ENCODE peak calls at places on chromosomes 3 and 15, in seven cellular contexts. K is activated CD8-positive, alpha-beta memory T cell treated with anti-CD3 and anti-CD28 coated beads for 48 hours; F is HAP-1; N is germinal center; Z is T-cell; R is activated effector memory CD4-positive, alpha-beta T cell treated with anti-CD3 and anti-CD28 coated beads, Interleukin-2, amount 50 U/mL, for 16 hours; X is kidney. S is an unnamed sample.

GRCh38 chr3:8603115-8603710 is 41.4 kb downstream of the SSUH2 start:
- DNase-seq in K (no peak), Z (no peak), X (no peak), R (no peak), N (no peak), F (no peak), S (no peak)

GRCh38 chr3:31407665-31408064 is 125.1 kb upstream of the STT3B start:
- DNase-seq in N (no peak), K (no peak), F (no peak), X (no peak), Z (no peak), R (no peak), S (no peak)

GRCh38 chr3:14031271-14031670 is 93.4 kb downstream of the CHCHD4 start:
- DNase-seq in K (no peak), N (no peak), Z (no peak), F (no peak), X (no peak), R (no peak), S (peak)

GRCh38 chr3:45104715-45105711 is 41.2 kb downstream of the CDCP1 start:
- DNase-seq in Z (no peak), F (no peak), R (no peak), N (no peak), K (no peak), X (no peak), S (no peak)

GRCh38 chr15:77014137-77015081 is 19.5 kb downstream of the PSTPIP1 start:
- DNase-seq in N (peak), R (no peak), F (no peak), X (no peak), K (no peak), Z (no peak), S (peak)

GRCh38 chr15:58556541-58556940 is 124.8 kb downstream of the LIPC start:
- DNase-seq in F (no peak), X (no peak), N (no peak), Z (no peak), K (no peak), R (no peak), S (no peak)

GRCh38 chr3:174218011-174218410 is 641.1 kb upstream of the NAALADL2 start:
- DNase-seq in Z (no peak), X (no peak), R (no peak), F (no peak), K (no peak), N (no peak), S (no peak)

GRCh38 chr15:64865126-64865997 is 23.6 kb downstream of the PLEKHO2 start:
- DNase-seq in X (no peak), R (no peak), K (no peak), F (no peak), Z (no peak), N (no peak), S (peak)

GRCh38 chr3:46386206-46386605 is 15.5 kb downstream of the CCR5 start:
- DNase-seq in X (no peak), F (no peak), Z (no peak), R (no peak), N (no peak), K (no peak), S (no peak)